ENCODE peak calls at places on chromosomes 7 and 10, in ten cellular contexts. I is tibial artery, B is mammary epithelial cell, E is brain microvascular endothelial cell, H is AG04449, U is MCF 10A, Q is AG10803, K is fibroblast of lung, V is AG04450, D is suprapubic skin. R is an unnamed sample.

GRCh38 chr10:30782543-30783461 is 153.2 kb upstream of the LYZL2 start:
- DNase-seq in I (no peak), H (no peak), V (no peak), Q (peak; percentile 76), D (no peak), K (peak; percentile 71), E (no peak), U (no peak), B (no peak), R (no peak)

GRCh38 chr7:104482362-104483042 is 154.1 kb downstream of the LHFPL3 start:
- DNase-seq in I (no peak), H (no peak), B (no peak), Q (no peak), E (no peak), K (no peak), V (no peak), D (no peak), U (no peak), R (no peak)

GRCh38 chr10:52635651-52636050 is 136.9 kb downstream of the MBL2 start:
- DNase-seq in U (no peak), I (no peak), E (no peak), D (no peak), B (no peak), K (no peak), H (no peak), V (no peak), Q (peak; percentile 39), R (no peak)

GRCh38 chr10:87634311-87634710 is 25.4 kb upstream of the PAPSS2 start:
- DNase-seq in Q (no peak), H (no peak), I (no peak), E (peak; percentile 50), K (peak; percentile 36), U (no peak), D (no peak), B (no peak), V (no peak), R (no peak)

GRCh38 chr7:139650429-139651100 is 127.1 kb downstream of the CLEC2L start:
- DNase-seq in D (no peak), U (no peak), Q (no peak), I (no peak), K (peak; percentile 58), B (peak; percentile 33), V (no peak), H (no peak), E (no peak), R (no peak)

GRCh38 chr10:97499561-97500296 is 1.0 kb downstream of the UBTD1 start:
- DNase-seq in D (peak; percentile 88), Q (peak; percentile 79), H (no peak), I (peak; percentile 88), B (peak; percentile 35), K (peak; percentile 62), U (peak; percentile 57), E (peak; percentile 50), V (no peak), R (no peak)

GRCh38 chr10:25682203-25682950 is 251.7 kb upstream of the MYO3A start:
- DNase-seq in I (no peak), H (no peak), Q (peak; percentile 11), E (peak; percentile 4), K (peak; percentile 50), U (peak; percentile 25), V (no peak), D (no peak), B (peak; percentile 2), R (no peak)

GRCh38 chr10:94403034-94403822 is 887 bp downstream of the TBC1D12 start:
- DNase-seq in Q (peak; percentile 64), D (no peak), K (peak; percentile 76), I (peak; percentile 76), U (peak; percentile 79), B (peak; percentile 59), H (no peak), V (peak; percentile 16), E (peak; percentile 70), R (no peak)

GRCh38 chr7:9709211-9709610 is 1264.5 kb upstream of the PHF14 start:
- DNase-seq in V (no peak), D (no peak), Q (no peak), H (no peak), E (no peak), K (no peak), U (no peak), B (no peak), I (no peak), R (no peak)

GRCh38 chr10:97062058-97062457 is 123.7 kb downstream of the SLIT1 start:
- DNase-seq in K (no peak), E (no peak), D (no peak), B (no peak), Q (no peak), H (no peak), I (no peak), V (no peak), U (no peak), R (no peak)

GRCh38 chr10:3095373-3096139 is 28.2 kb downstream of the PFKP start:
- DNase-seq in D (no peak), Q (peak; percentile 99), V (peak; percentile 96), I (no peak), K (peak; percentile 100), B (peak; percentile 98), U (peak; percentile 97), H (peak; percentile 98), E (peak; percentile 99), R (peak; percentile 87)

GRCh38 chr10:18607503-18607902 is 43.9 kb downstream of the NSUN6 start:
- DNase-seq in D (no peak), H (peak; percentile 28), Q (peak; percentile 83), E (peak; percentile 91), K (peak; percentile 89), U (peak; percentile 93), I (no peak), B (peak; percentile 67), V (peak; percentile 49), R (peak; percentile 62)

GRCh38 chr7:318476-319266 is 28.7 kb downstream of the FOXL3 start:
- DNase-seq in I (no peak), Q (no peak), V (no peak), D (no peak), U (no peak), K (no peak), B (no peak), E (no peak), H (no peak), R (no peak)

GRCh38 chr7:28024786-28025334 is 155.7 kb downstream of the JAZF1 start:
- DNase-seq in B (no peak), V (no peak), H (no peak), D (no peak), I (no peak), Q (peak; percentile 38), K (peak; percentile 45), U (no peak), E (no peak), R (no peak)

DNA sequence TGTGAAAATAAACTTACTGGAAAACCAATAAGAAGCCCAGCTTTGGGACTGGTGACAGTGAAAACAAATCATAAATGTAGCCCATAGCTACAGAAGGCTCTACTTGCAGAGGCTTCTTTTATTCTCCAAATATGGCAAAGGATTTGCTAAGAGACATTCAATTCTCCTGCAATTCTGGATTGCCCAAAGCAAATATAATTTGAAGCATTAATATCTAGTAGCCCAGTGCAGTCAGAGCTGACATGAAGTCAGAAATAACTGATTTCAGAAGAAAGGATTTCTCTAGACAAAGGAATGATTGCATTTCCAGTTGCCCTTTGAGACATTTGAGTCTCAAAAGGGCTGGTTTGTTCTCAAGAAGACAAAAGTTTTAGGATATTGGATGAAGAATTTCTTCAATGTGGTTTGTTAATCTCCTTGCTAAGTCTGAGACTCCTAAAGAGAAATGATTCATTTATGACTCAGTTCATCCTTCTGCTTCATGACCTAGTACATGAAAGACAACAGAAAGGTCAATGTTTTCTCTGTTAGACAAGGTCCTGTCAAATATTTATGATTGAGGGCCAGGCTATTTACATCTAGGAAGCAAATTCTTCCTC is 27.8 kb downstream of the PPP1R3C start:
- DNase-seq in Q (peak; percentile 76), B (peak; percentile 66), K (peak; percentile 85), U (peak; percentile 40), H (peak; percentile 77), E (peak; percentile 80), I (no peak), V (no peak), D (no peak), R (no peak)
- TF ChIP-seq CTCF in Q (no peak), B (no peak), K (no peak), U (no peak), H (no peak), E (no peak), I (no peak), V (no peak), D (no peak), R (no peak)

GRCh38 chr10:35371731-35372130 is 35.4 kb downstream of the CCNY start:
- DNase-seq in B (no peak), V (no peak), Q (no peak), H (no peak), I (no peak), U (no peak), E (no peak), K (no peak), D (no peak), R (no peak)

GRCh38 chr10:35372329-35372728 is 36.0 kb downstream of the CCNY start:
- DNase-seq in U (peak; percentile 81), B (peak; percentile 28), E (no peak), H (no peak), I (no peak), D (no peak), V (no peak), K (peak; percentile 88), Q (peak; percentile 60), R (peak; percentile 14)

GRCh38 chr10:35378547-35379210 is 42.4 kb downstream of the CCNY start:
- DNase-seq in U (peak; percentile 24), E (peak; percentile 68), B (no peak), K (peak; percentile 70), Q (no peak), H (no peak), V (no peak), D (no peak), I (no peak), R (no peak)

GRCh38 chr10:35377050-35377723 is 40.9 kb downstream of the CCNY start:
- DNase-seq in D (no peak), H (no peak), U (no peak), V (no peak), Q (no peak), K (no peak), E (no peak), I (no peak), B (no peak), R (no peak)

GRCh38 chr10:35375091-35375765 is 38.9 kb downstream of the CCNY start:
- DNase-seq in Q (no peak), I (no peak), B (peak; percentile 14), E (no peak), U (no peak), H (no peak), K (peak; percentile 35), V (no peak), D (no peak), R (no peak)
- TF ChIP-seq CTCF in Q (peak; percentile 16), I (no peak), B (no peak), E (peak; percentile 33), U (no peak), H (no peak), K (no peak), V (peak; percentile 18), D (no peak), R (no peak)

GRCh38 chr10:22003111-22003963 is at the start of gene DNAJC1:
- DNase-seq in Q (peak; percentile 90), E (peak; percentile 93), V (peak; percentile 77), I (peak; percentile 98), U (peak; percentile 97), K (peak; percentile 92), B (peak; percentile 92), H (peak; percentile 46), D (peak; percentile 99), R (peak; percentile 80)
- TF ChIP-seq CTCF in Q (no peak), E (no peak), V (no peak), I (peak; percentile 28), U (no peak), K (no peak), B (no peak), H (no peak), D (no peak), R (no peak)

GRCh38 chr7:91135703-91136102 is 128.5 kb upstream of the FZD1 start:
- DNase-seq in I (no peak), E (no peak), H (no peak), U (peak; percentile 47), K (no peak), V (no peak), D (no peak), Q (no peak), B (peak; percentile 60), R (no peak)
- TF ChIP-seq CTCF in I (no peak), E (no peak), H (no peak), U (no peak), K (no peak), V (no peak), D (no peak), Q (no peak), B (no peak), R (no peak)

R was measured in AG09319.